ENCODE peak calls at places on chromosomes 4 and X, in eight cellular contexts. J is AG10803, O is uterus, X is left ventricle myocardium inferior, P is cardiac fibroblast, W is astrocyte of the spinal cord, F is fibroblast of villous mesenchyme, S is IMR-90. M is an unnamed sample.

GRCh38 chrX:115255003-115255402 is 21.1 kb upstream of the LRCH2 start:
- DNase-seq in J (no peak), O (no peak), X (no peak), P (no peak), W (no peak), F (no peak), S (no peak), M (no peak)

GRCh38 chr4:15654556-15655222 is 468 bp downstream of the FBXL5 start:
- DNase-seq in J (peak), O (peak), X (peak), P (peak), W (peak), F (peak), S (peak), M (peak)

GRCh38 chr4:17613761-17614415 is 553 bp upstream of the MED28 start:
- DNase-seq in J (peak), O (peak), X (no peak), P (peak), W (no peak), F (peak), S (peak), M (peak)

GRCh38 chrX:108699368-108699767 is 37.0 kb downstream of the IRS4 start:
- DNase-seq in J (peak), O (no peak), X (no peak), P (peak), W (peak), F (peak), S (peak), M (peak)

GRCh38 chr4:82104578-82104977 is 269.2 kb downstream of the HNRNPD start:
- DNase-seq in J (no peak), O (no peak), X (no peak), P (no peak), W (no peak), F (no peak), S (no peak), M (no peak)

GRCh38 chr4:46924789-46925188 is 15.7 kb upstream of the COX7B2 start:
- DNase-seq in J (no peak), O (no peak), X (no peak), P (no peak), W (no peak), F (no peak), S (no peak), M (no peak)

GRCh38 chrX:41384041-41384705 is 50.2 kb downstream of the DDX3X start:
- DNase-seq in J (peak), O (peak), X (peak), P (peak), W (peak), F (peak), S (peak), M (peak)

GRCh38 chr4:139950568-139950967 is 203.4 kb downstream of the MAML3 start:
- DNase-seq in J (peak), O (no peak), X (no peak), P (peak), W (peak), F (no peak), S (no peak), M (peak)

GRCh38 chr4:77917075-77917474 is 54.4 kb downstream of the MRPL1 start:
- DNase-seq in J (no peak), O (no peak), X (no peak), P (no peak), W (no peak), F (no peak), S (no peak), M (no peak)

GRCh38 chr4:985123-985830 is 1.6 kb upstream of the IDUA start:
- DNase-seq in J (peak), O (no peak), X (peak), P (peak), W (no peak), F (peak), S (no peak), M (peak)

GRCh38 chrX:15471016-15471415 is 22.1 kb downstream of the PIR start:
- DNase-seq in J (peak), O (peak), X (peak), P (peak), W (peak), F (peak), S (peak), M (peak)

GRCh38 chrX:53437211-53437610 is 3.0 kb upstream of the HSD17B10 start:
- DNase-seq in J (no peak), O (no peak), X (no peak), P (no peak), W (no peak), F (no peak), S (no peak), M (no peak)

GRCh38 chrX:874061-874460 is 243.5 kb downstream of the SHOX start:
- DNase-seq in J (no peak), O (no peak), X (no peak), P (no peak), W (no peak), F (no peak), S (no peak), M (no peak)

GRCh38 chr4:78222575-78223186 is 165.6 kb downstream of the FRAS1 start:
- DNase-seq in J (no peak), O (no peak), X (no peak), P (no peak), W (no peak), F (no peak), S (no peak), M (no peak)

GRCh38 chr4:37188100-37188499 is 56.4 kb upstream of the NWD2 start:
- DNase-seq in J (no peak), O (no peak), X (no peak), P (no peak), W (no peak), F (no peak), S (no peak), M (no peak)

GRCh38 chrX:139739138-139739537 is 31.2 kb upstream of the MCF2 start:
- DNase-seq in J (peak), O (no peak), X (no peak), P (peak), W (peak), F (peak), S (peak), M (no peak)

GRCh38 chrX:45295587-45295986 is 94.9 kb upstream of the DIPK2B start:
- DNase-seq in J (peak), O (peak), X (no peak), P (peak), W (peak), F (peak), S (peak), M (peak)

GRCh38 chr4:128288689-128289106 is 1.1 kb upstream of the PGRMC2 start:
- DNase-seq in J (peak), O (no peak), X (no peak), P (peak), W (peak), F (peak), S (peak), M (peak)

GRCh38 chr4:148171596-148171995 is 270.6 kb downstream of the NR3C2 start:
- DNase-seq in J (no peak), O (no peak), X (no peak), P (no peak), W (no peak), F (no peak), S (no peak), M (no peak)

GRCh38 chr4:76200771-76201224 is 12.8 kb downstream of the SCARB2 start:
- DNase-seq in J (no peak), O (no peak), X (no peak), P (no peak), W (no peak), F (no peak), S (no peak), M (no peak)

GRCh38 chrX:39220952-39221351 is 419.7 kb downstream of the MID1IP1 start:
- DNase-seq in J (no peak), O (no peak), X (no peak), P (no peak), W (no peak), F (no peak), S (no peak), M (no peak)

GRCh38 chrX:37371578-37371981 is 22.4 kb downstream of the PRRG1 start:
- DNase-seq in J (peak), O (no peak), X (peak), P (no peak), W (no peak), F (no peak), S (peak), M (no peak)

GRCh38 chrX:14712096-14712495 is 160.8 kb downstream of the FANCB start:
- DNase-seq in J (no peak), O (no peak), X (no peak), P (peak), W (no peak), F (peak), S (no peak), M (peak)

GRCh38 chr4:73620115-73620792 is at the start of gene RASSF6:
- DNase-seq in J (no peak), O (no peak), X (no peak), P (no peak), W (no peak), F (no peak), S (no peak), M (peak)

GRCh38 chrX:105876658-105877057 is 54.3 kb downstream of the NRK start:
- DNase-seq in J (no peak), O (no peak), X (no peak), P (peak), W (peak), F (peak), S (peak), M (peak)

GRCh38 chr4:147580396-147580795 is 36.8 kb upstream of the TMEM184C start:
- DNase-seq in J (no peak), O (no peak), X (no peak), P (peak), W (no peak), F (no peak), S (peak), M (peak)

GRCh38 chrX:22323541-22323940 is 50.8 kb downstream of the CBLL2 start:
- DNase-seq in J (peak), O (no peak), X (no peak), P (peak), W (peak), F (peak), S (peak), M (peak)

GRCh38 chr4:41709844-41710481 is 38.6 kb downstream of the PHOX2B start:
- DNase-seq in J (peak), O (no peak), X (no peak), P (peak), W (peak), F (peak), S (peak), M (peak)

GRCh38 chrX:136200466-136200865 is 50.7 kb downstream of the MAP7D3 start:
- DNase-seq in J (peak), O (no peak), X (no peak), P (peak), W (peak), F (peak), S (peak), M (peak)
- TF ChIP-seq CTCF in J (peak), O (peak), X (peak), P (peak), W (peak), F (peak), S (peak), M (peak)

GRCh38 chrX:12974217-12974796 is 603 bp upstream of the TMSB4X start:
- DNase-seq in J (peak), O (peak), X (peak), P (peak), W (peak), F (peak), S (peak), M (peak)

GRCh38 chrX:12972239-12972638 is 2.7 kb upstream of the TMSB4X start:
- DNase-seq in J (no peak), O (no peak), X (no peak), P (peak), W (no peak), F (no peak), S (no peak), M (no peak)

GRCh38 chrX:12972867-12973560 is 1.9 kb upstream of the TMSB4X start:
- DNase-seq in J (no peak), O (no peak), X (no peak), P (peak), W (no peak), F (no peak), S (no peak), M (no peak)

GRCh38 chrX:12974797-12975669 is at the start of gene TMSB4X:
- DNase-seq in J (peak), O (peak), X (peak), P (peak), W (peak), F (peak), S (peak), M (peak)

DNA sequence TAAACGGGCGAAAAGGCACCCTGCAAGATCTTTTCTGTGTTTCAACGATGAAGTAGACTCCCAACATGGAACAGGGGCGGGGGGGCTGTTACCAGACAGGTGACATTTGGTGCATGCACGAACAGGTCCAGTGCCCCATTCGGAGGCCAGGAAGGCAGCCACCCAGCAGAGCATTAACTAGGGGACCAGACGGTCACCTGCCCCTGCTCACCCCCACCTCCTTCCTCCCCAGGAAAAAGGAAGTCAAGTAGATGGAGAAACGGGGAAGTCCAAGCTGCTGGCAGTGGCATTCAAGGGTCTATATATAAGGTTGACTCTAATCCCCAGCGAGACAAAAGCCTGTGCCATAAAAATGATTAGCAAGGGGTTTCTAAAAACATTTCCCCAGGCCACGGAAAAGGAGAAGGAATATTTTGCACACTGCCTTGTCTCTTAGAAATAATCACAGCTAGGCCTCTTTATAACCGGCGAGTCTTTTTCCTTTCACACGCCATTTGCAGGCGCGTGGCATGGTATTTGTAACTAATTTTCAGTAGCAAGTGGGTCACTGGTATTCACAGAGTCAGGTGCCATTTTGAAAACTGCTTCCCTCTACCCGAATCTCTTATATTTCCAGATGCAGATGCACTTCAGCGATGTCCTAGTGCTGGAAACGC is 1.2 kb upstream of the TMSB4X start:
- DNase-seq in J (no peak), O (peak), X (peak), P (no peak), W (no peak), F (no peak), S (no peak), M (no peak)
- H3K4me3 ChIP-seq in J (peak), O (peak), X (peak), P (peak), W (no peak), F (peak), S (no peak), M (no peak)

GRCh38 chrX:47497274-47497673 is 14.3 kb upstream of the ZNF41 start:
- DNase-seq in J (peak), O (no peak), X (no peak), P (peak), W (peak), F (peak), S (peak), M (peak)
- TF ChIP-seq CTCF in J (peak), O (no peak), X (peak), P (peak), W (peak), F (peak), S (peak), M (peak)

GRCh38 chr4:92339671-92340070 is 35.9 kb downstream of the GRID2 start:
- DNase-seq in J (no peak), O (no peak), X (no peak), P (no peak), W (no peak), F (no peak), S (no peak), M (peak)
- H3K4me3 ChIP-seq in J (no peak), O (no peak), X (no peak), P (no peak), W (no peak), F (no peak), S (no peak), M (no peak)

DNA sequence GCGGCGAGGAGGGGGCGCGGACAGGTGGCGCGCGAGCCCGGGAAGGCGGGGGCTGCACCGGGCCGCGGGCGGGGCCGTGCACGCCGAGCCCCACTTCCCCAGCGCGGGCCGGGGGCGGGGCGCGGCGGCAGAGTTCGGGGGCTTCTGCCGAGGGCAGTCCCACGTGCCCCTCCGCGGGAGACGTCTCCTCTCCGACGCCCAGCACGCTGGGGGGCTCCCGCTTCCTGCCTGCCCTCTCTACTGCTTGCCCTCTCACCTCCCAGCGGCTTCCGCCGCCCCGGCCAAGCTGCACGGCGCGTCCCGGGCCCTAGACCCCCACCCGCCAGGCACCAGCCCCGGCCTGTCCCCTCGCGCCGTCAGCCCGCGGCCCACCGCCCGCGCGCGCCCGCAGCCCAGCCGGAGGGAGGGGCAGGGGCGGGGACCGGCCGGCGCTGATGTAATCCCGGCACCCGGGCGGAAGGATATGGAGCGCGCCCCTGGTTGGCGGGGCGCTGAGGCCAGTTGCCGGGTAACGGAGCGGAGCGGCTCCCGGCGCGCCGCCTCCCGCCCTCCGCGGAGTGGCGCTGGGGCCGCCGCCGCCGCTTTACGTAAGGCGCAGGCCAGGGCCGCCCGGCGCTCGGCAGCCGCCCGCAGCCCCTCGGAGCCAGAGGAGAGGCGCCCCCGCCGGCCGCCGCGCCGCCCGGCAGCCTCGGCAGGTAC is at the start of gene KIAA0232:
- DNase-seq in J (peak), O (peak), X (peak), P (peak), W (peak), F (peak), S (peak), M (peak)
- TF ChIP-seq CTCF in J (no peak), O (peak), X (no peak), P (no peak), W (no peak), F (no peak), S (peak), M (no peak)

DNA sequence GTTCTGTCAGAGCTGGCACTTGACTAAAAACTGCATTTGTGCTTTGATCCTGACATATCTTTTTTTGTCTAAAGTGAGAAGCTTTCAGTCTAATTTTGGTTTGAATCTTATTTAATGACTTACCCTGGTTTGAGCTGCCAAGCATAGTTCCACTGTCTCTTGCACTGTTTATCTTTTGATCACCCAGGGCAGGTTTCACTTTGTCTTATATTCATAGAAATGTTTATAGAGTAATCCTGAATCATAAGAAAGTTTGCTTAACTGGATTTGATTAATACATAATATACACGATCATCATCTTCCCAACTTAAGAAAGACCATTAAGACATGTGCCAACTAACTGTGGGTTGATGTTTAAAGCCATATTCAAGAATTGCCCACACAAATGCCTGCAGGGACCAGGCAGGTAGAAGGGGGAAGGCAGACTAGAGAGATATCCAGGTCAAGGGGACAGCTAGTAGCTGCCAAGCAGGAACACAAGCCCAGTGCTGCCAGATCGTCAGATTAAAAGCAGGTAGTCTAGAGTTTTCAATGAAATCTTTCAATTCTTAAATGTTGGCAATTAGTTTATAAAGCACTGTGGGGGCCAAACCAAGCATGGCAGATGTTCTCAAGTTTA is 1.9 kb downstream of the GK start:
- DNase-seq in J (no peak), O (no peak), X (no peak), P (peak), W (no peak), F (peak), S (peak), M (no peak)
- H3K4me3 ChIP-seq in J (no peak), O (no peak), X (no peak), P (no peak), W (no peak), F (no peak), S (peak), M (no peak)

DNA sequence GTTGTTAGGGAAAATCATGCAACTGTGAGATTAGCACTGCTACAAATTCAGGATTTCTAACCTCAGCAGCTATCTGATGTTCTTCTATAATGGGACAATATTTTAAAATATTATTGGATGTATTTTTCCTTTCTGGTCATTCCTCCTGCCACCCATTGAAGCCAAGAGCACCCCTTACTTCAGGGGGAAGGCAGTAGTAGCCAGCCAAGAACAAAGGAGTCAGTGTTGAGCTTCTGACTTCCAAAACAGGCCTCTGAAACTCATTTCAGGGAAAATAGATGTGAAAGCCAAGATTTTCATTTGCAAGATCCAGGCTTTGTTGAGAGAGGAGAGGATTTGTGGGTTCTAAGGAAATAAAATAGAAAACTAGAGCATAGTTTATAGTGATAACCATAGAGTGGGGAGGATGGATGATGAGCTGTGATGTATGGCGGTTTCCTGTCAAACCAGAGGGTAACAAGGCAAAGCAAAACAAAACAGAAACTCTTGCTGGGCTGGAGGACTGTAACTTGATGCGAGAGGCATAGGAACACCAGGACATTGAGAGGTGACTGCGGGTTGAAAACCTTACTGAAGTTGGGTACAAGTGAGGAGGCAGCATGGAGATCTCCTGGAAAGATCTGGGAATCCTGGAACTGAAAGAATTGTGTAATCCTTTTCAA is 173.7 kb upstream of the LEF1 start:
- DNase-seq in J (no peak), O (no peak), X (no peak), P (no peak), W (no peak), F (no peak), S (no peak), M (no peak)
- TF ChIP-seq CTCF in J (no peak), O (no peak), X (no peak), P (no peak), W (no peak), F (no peak), S (no peak), M (no peak)